ENCODE peak calls at places on chromosomes 5 and 9, in four cellular contexts. One of them, this sample, is unnamed.

GRCh38 chr9:118985851-118986250 is 383.4 kb downstream of the BRINP1 start:
- DNase-seq in pancreas: no peak
- DNase-seq in Peyer's patch: no peak
- DNase-seq in lower leg skin: no peak
- DNase-seq in this sample: no peak

GRCh38 chr9:34989946-34990635 is 546 bp downstream of the DNAJB5 start:
- DNase-seq in Peyer's patch: peak; percentile 34
- DNase-seq in lower leg skin: peak; percentile 91
- DNase-seq in pancreas: peak; percentile 76
- DNase-seq in this sample: no peak

GRCh38 chr9:130423272-130423671 is 21.5 kb upstream of the ASS1 start:
- DNase-seq in pancreas: no peak
- DNase-seq in Peyer's patch: no peak
- DNase-seq in lower leg skin: no peak
- DNase-seq in this sample: no peak

GRCh38 chr9:33250458-33250995 is 10.6 kb downstream of the SPINK4 start:
- DNase-seq in pancreas: no peak
- DNase-seq in Peyer's patch: no peak
- DNase-seq in lower leg skin: no peak
- DNase-seq in this sample: no peak

GRCh38 chr9:90600029-90600428 is 42.6 kb downstream of the DIRAS2 start:
- DNase-seq in lower leg skin: no peak
- DNase-seq in pancreas: no peak
- DNase-seq in Peyer's patch: no peak
- DNase-seq in this sample: no peak

GRCh38 chr5:81849769-81850367 is 99.0 kb upstream of the SSBP2 start:
- DNase-seq in Peyer's patch: no peak
- DNase-seq in lower leg skin: no peak
- DNase-seq in pancreas: no peak
- DNase-seq in this sample: no peak

GRCh38 chr9:120755827-120756434 is 37.3 kb downstream of the FBXW2 start:
- DNase-seq in Peyer's patch: peak; percentile 70
- DNase-seq in pancreas: no peak
- DNase-seq in lower leg skin: no peak
- DNase-seq in this sample: peak; percentile 51

GRCh38 chr9:133137451-133138231 is 16.6 kb upstream of the RALGDS start:
- DNase-seq in Peyer's patch: no peak
- DNase-seq in pancreas: peak; percentile 91
- DNase-seq in lower leg skin: no peak
- DNase-seq in this sample: no peak

GRCh38 chr5:8094304-8094703 is 225.4 kb downstream of the MTRR start:
- DNase-seq in Peyer's patch: no peak
- DNase-seq in pancreas: no peak
- DNase-seq in lower leg skin: no peak
- DNase-seq in this sample: no peak

GRCh38 chr5:153784277-153784676 is 254.4 kb downstream of the FAM114A2 start:
- DNase-seq in pancreas: no peak
- DNase-seq in Peyer's patch: no peak
- DNase-seq in lower leg skin: no peak
- DNase-seq in this sample: no peak

GRCh38 chr5:17228833-17229291 is 11.4 kb downstream of the BASP1 start:
- DNase-seq in Peyer's patch: no peak
- DNase-seq in pancreas: no peak
- DNase-seq in lower leg skin: no peak
- DNase-seq in this sample: no peak

GRCh38 chr9:84314306-84314705 is 26.3 kb downstream of the SLC28A3 start:
- DNase-seq in lower leg skin: no peak
- DNase-seq in Peyer's patch: no peak
- DNase-seq in pancreas: no peak
- DNase-seq in this sample: no peak

GRCh38 chr5:24225051-24225450 is 419.7 kb downstream of the CDH10 start:
- DNase-seq in pancreas: no peak
- DNase-seq in lower leg skin: no peak
- DNase-seq in Peyer's patch: no peak
- DNase-seq in this sample: no peak

GRCh38 chr5:178577944-178578343 is 12.2 kb downstream of the COL23A1 start:
- DNase-seq in pancreas: no peak
- DNase-seq in Peyer's patch: no peak
- DNase-seq in lower leg skin: no peak
- DNase-seq in this sample: no peak

GRCh38 chr9:30815585-30815984 is 1568.9 kb upstream of the ACO1 start:
- DNase-seq in Peyer's patch: no peak
- DNase-seq in lower leg skin: no peak
- DNase-seq in pancreas: no peak
- DNase-seq in this sample: no peak

GRCh38 chr9:29750062-29750461 is 2176.8 kb upstream of the C9orf72 start:
- DNase-seq in Peyer's patch: no peak
- DNase-seq in lower leg skin: no peak
- DNase-seq in pancreas: no peak
- DNase-seq in this sample: no peak

GRCh38 chr5:122576266-122577016 is 198.4 kb upstream of the SNX2 start:
- DNase-seq in lower leg skin: no peak
- DNase-seq in Peyer's patch: no peak
- DNase-seq in pancreas: no peak
- DNase-seq in this sample: no peak

GRCh38 chr9:97632406-97632991 is 669 bp downstream of the TSTD2 start:
- DNase-seq in pancreas: peak; percentile 74
- DNase-seq in Peyer's patch: peak; percentile 23
- DNase-seq in lower leg skin: peak; percentile 91
- DNase-seq in this sample: no peak

GRCh38 chr9:17789316-17789715 is 210.4 kb downstream of the SH3GL2 start:
- DNase-seq in lower leg skin: no peak
- DNase-seq in Peyer's patch: no peak
- DNase-seq in pancreas: no peak
- DNase-seq in this sample: no peak

GRCh38 chr5:75510836-75511434 is 494 bp downstream of the CERT1 start:
- DNase-seq in Peyer's patch: peak; percentile 25
- DNase-seq in lower leg skin: no peak
- DNase-seq in pancreas: peak; percentile 79
- DNase-seq in this sample: peak; percentile 47

GRCh38 chr5:75753182-75753581 is 35.9 kb upstream of the POC5 start:
- DNase-seq in pancreas: no peak
- DNase-seq in lower leg skin: no peak
- DNase-seq in Peyer's patch: no peak
- DNase-seq in this sample: no peak

GRCh38 chr9:113995963-113996362 is 82.1 kb downstream of the AMBP start:
- DNase-seq in Peyer's patch: no peak
- DNase-seq in lower leg skin: peak; percentile 69
- DNase-seq in pancreas: no peak
- DNase-seq in this sample: no peak

GRCh38 chr5:169648725-169649124 is 11.7 kb downstream of the DOCK2 start:
- DNase-seq in pancreas: no peak
- DNase-seq in Peyer's patch: no peak
- DNase-seq in lower leg skin: no peak
- DNase-seq in this sample: no peak

GRCh38 chr5:17807069-17807468 is 172.8 kb downstream of the TAF11L14 start:
- DNase-seq in Peyer's patch: no peak
- DNase-seq in pancreas: no peak
- DNase-seq in lower leg skin: no peak
- DNase-seq in this sample: no peak

GRCh38 chr5:96175090-96175489 is 213.4 kb upstream of the ELL2 start:
- DNase-seq in pancreas: no peak
- DNase-seq in lower leg skin: no peak
- DNase-seq in Peyer's patch: no peak
- DNase-seq in this sample: no peak

GRCh38 chr9:127336708-127337352 is 60.1 kb upstream of the SLC2A8 start:
- DNase-seq in lower leg skin: peak; percentile 94
- DNase-seq in Peyer's patch: peak; percentile 25
- DNase-seq in pancreas: peak; percentile 66
- DNase-seq in this sample: no peak

GRCh38 chr9:72526901-72527800 is 5.7 kb downstream of the TMC1 start:
- DNase-seq in Peyer's patch: peak; percentile 52
- DNase-seq in pancreas: peak; percentile 62
- DNase-seq in lower leg skin: peak; percentile 94
- DNase-seq in this sample: peak; percentile 15

GRCh38 chr5:78779771-78780616 is 131.4 kb upstream of the LHFPL2 start:
- DNase-seq in Peyer's patch: no peak
- DNase-seq in lower leg skin: no peak
- DNase-seq in pancreas: no peak
- DNase-seq in this sample: no peak

GRCh38 chr5:54379590-54379989 is 69.2 kb upstream of the ARL15 start:
- DNase-seq in Peyer's patch: no peak
- DNase-seq in lower leg skin: no peak
- DNase-seq in pancreas: no peak
- DNase-seq in this sample: no peak

GRCh38 chr5:150653145-150653761 is 7.8 kb upstream of the MYOZ3 start:
- DNase-seq in lower leg skin: no peak
- DNase-seq in pancreas: no peak
- DNase-seq in Peyer's patch: no peak
- DNase-seq in this sample: no peak

GRCh38 chr5:149268928-149269557 is 2.6 kb upstream of the AFAP1L1 start:
- DNase-seq in lower leg skin: no peak
- DNase-seq in pancreas: no peak
- DNase-seq in Peyer's patch: no peak
- DNase-seq in this sample: no peak

GRCh38 chr5:179829732-179830435 is 9.2 kb downstream of the SQSTM1 start:
- DNase-seq in Peyer's patch: no peak
- DNase-seq in lower leg skin: no peak
- DNase-seq in pancreas: no peak
- DNase-seq in this sample: no peak

GRCh38 chr5:167970002-167970401 is 321.4 kb upstream of the WWC1 start:
- DNase-seq in pancreas: no peak
- DNase-seq in Peyer's patch: no peak
- DNase-seq in lower leg skin: no peak
- DNase-seq in this sample: no peak

GRCh38 chr5:179276838-179277395 is 68.3 kb downstream of the ADAMTS2 start:
- DNase-seq in lower leg skin: no peak
- DNase-seq in Peyer's patch: no peak
- DNase-seq in pancreas: no peak
- DNase-seq in this sample: no peak

GRCh38 chr5:136805466-136805865 is 440.1 kb upstream of the TRPC7 start:
- DNase-seq in lower leg skin: no peak
- DNase-seq in pancreas: no peak
- DNase-seq in Peyer's patch: no peak
- DNase-seq in this sample: no peak

GRCh38 chr5:136799806-136800372 is 434.5 kb upstream of the TRPC7 start:
- DNase-seq in lower leg skin: no peak
- DNase-seq in Peyer's patch: no peak
- DNase-seq in pancreas: no peak
- DNase-seq in this sample: no peak

GRCh38 chr5:136802382-136802781 is 437.0 kb upstream of the TRPC7 start:
- DNase-seq in pancreas: no peak
- DNase-seq in lower leg skin: no peak
- DNase-seq in Peyer's patch: no peak
- DNase-seq in this sample: no peak
- TF ChIP-seq CTCF in pancreas: no peak
- TF ChIP-seq CTCF in lower leg skin: no peak
- TF ChIP-seq CTCF in Peyer's patch: no peak
- TF ChIP-seq CTCF in this sample: no peak

DNA sequence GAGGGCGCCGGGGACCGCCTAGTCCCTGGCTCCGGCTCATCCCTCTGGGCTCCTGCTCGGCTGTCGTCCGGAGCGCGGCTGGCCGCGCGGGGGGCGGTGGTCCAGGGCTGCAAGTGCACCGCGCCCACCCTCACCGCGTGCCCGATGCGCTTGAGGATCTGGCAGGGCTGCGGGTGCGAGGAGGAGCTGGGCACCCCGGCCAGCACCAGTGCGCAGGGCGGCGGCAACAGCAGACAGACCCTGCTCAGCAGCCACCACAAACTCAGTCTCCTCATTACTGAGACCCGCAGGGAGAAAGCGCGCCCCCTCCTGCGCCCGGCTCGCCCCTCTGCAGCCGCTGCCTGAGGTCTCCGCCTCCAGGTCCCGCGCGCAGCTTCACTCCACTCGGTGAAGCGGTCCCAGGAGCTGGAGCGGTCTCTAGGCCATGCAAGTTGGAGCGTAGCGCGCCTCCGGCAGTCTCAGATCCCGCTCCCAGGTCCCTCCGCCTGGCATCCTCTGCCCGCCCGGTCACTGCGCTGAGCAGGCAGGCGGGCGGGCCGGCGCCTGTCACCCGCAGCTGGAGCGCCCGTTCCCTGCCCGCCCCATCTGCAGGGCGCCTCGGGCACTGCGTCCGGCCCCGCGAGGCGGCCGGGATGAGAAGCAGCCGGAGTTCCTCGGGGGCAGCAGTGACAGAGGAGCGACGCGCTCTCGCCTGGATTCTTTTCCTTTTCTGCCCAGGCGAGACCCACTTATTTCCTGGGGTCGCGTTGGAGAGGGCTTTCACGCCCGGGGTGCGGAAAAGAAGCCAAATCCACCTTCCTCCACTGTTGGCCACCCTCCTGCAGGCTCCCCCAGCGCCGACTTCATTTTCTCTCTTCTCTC is 512 bp downstream of the GRIN3A start:
- DNase-seq in lower leg skin: no peak
- DNase-seq in Peyer's patch: no peak
- DNase-seq in pancreas: peak; percentile 60
- DNase-seq in this sample: no peak
- TF ChIP-seq CTCF in lower leg skin: no peak
- TF ChIP-seq CTCF in Peyer's patch: no peak
- TF ChIP-seq CTCF in pancreas: no peak
- TF ChIP-seq CTCF in this sample: no peak

GRCh38 chr5:161686149-161686548 is 628 bp downstream of the GABRA6 start:
- DNase-seq in Peyer's patch: no peak
- DNase-seq in pancreas: no peak
- DNase-seq in lower leg skin: peak; percentile 84
- DNase-seq in this sample: no peak
- TF ChIP-seq CTCF in Peyer's patch: no peak
- TF ChIP-seq CTCF in pancreas: no peak
- TF ChIP-seq CTCF in lower leg skin: no peak
- TF ChIP-seq CTCF in this sample: no peak

GRCh38 chr9:117046666-117047327 is 359.7 kb downstream of the TRIM32 start:
- DNase-seq in Peyer's patch: no peak
- DNase-seq in lower leg skin: no peak
- DNase-seq in pancreas: no peak
- DNase-seq in this sample: no peak
- TF ChIP-seq CTCF in Peyer's patch: no peak
- TF ChIP-seq CTCF in lower leg skin: no peak
- TF ChIP-seq CTCF in pancreas: no peak
- TF ChIP-seq CTCF in this sample: no peak

GRCh38 chr9:22005700-22006605 is 3.2 kb downstream of the CDKN2B start:
- DNase-seq in pancreas: no peak
- DNase-seq in lower leg skin: no peak
- DNase-seq in Peyer's patch: no peak
- DNase-seq in this sample: no peak

GRCh38 chr9:22010881-22011625 is 1.9 kb upstream of the CDKN2B start:
- DNase-seq in lower leg skin: no peak
- DNase-seq in Peyer's patch: no peak
- DNase-seq in pancreas: no peak
- DNase-seq in this sample: no peak

GRCh38 chr9:22008662-22009562 is at the start of gene CDKN2B:
- DNase-seq in Peyer's patch: peak; percentile 82
- DNase-seq in lower leg skin: peak; percentile 98
- DNase-seq in pancreas: peak; percentile 98
- DNase-seq in this sample: peak; percentile 68

GRCh38 chr9:22005083-22005699 is 3.9 kb downstream of the CDKN2B start:
- DNase-seq in pancreas: no peak
- DNase-seq in Peyer's patch: no peak
- DNase-seq in lower leg skin: no peak
- DNase-seq in this sample: no peak

GRCh38 chr9:22009563-22009867 is 410 bp upstream of the CDKN2B start:
- DNase-seq in Peyer's patch: no peak
- DNase-seq in pancreas: no peak
- DNase-seq in lower leg skin: no peak
- DNase-seq in this sample: no peak
- TF ChIP-seq CTCF in Peyer's patch: no peak
- TF ChIP-seq CTCF in pancreas: no peak
- TF ChIP-seq CTCF in lower leg skin: no peak
- TF ChIP-seq CTCF in this sample: no peak

This sample was measured in natural killer cell.